ENCODE peak calls at places on chromosomes 12 and 14, in seven cellular contexts. One of them, this sample, is unnamed.
A peak's percentile ranks its signal among the peaks of the same experiment; 100 is the strongest.

GRCh38 chr12:70692681-70693288 is 55.6 kb upstream of the PTPRB start:
- DNase-seq in IMR-90: peak; percentile 29
- DNase-seq in HFFc6: peak; percentile 41
- DNase-seq in CD4-positive, alpha-beta T cell: no peak
- DNase-seq in K562: peak; percentile 32
- DNase-seq in right atrium auricular region: no peak
- DNase-seq in GM12864: no peak
- DNase-seq in this sample: no peak

GRCh38 chr12:15634010-15634676 is 155.0 kb downstream of the EPS8 start:
- DNase-seq in IMR-90: peak; percentile 70
- DNase-seq in HFFc6: peak; percentile 43
- DNase-seq in CD4-positive, alpha-beta T cell: no peak
- DNase-seq in K562: no peak
- DNase-seq in right atrium auricular region: no peak
- DNase-seq in GM12864: no peak
- DNase-seq in this sample: no peak

GRCh38 chr12:132006056-132006680 is 56.4 kb downstream of the EP400 start:
- DNase-seq in IMR-90: peak; percentile 15
- DNase-seq in HFFc6: no peak
- DNase-seq in CD4-positive, alpha-beta T cell: no peak
- DNase-seq in K562: no peak
- DNase-seq in right atrium auricular region: no peak
- DNase-seq in GM12864: no peak
- DNase-seq in this sample: no peak

GRCh38 chr12:30514666-30515065 is 181.0 kb downstream of the IPO8 start:
- DNase-seq in IMR-90: no peak
- DNase-seq in HFFc6: no peak
- DNase-seq in CD4-positive, alpha-beta T cell: no peak
- DNase-seq in K562: no peak
- DNase-seq in right atrium auricular region: no peak
- DNase-seq in GM12864: no peak
- DNase-seq in this sample: no peak

GRCh38 chr12:128867466-128867865 is 14.2 kb downstream of the GLT1D1 start:
- DNase-seq in IMR-90: no peak
- DNase-seq in HFFc6: no peak
- DNase-seq in CD4-positive, alpha-beta T cell: no peak
- DNase-seq in K562: no peak
- DNase-seq in right atrium auricular region: no peak
- DNase-seq in GM12864: no peak
- DNase-seq in this sample: no peak

GRCh38 chr14:54002653-54003052 is 46.0 kb upstream of the BMP4 start:
- DNase-seq in IMR-90: peak; percentile 74
- DNase-seq in HFFc6: peak; percentile 60
- DNase-seq in CD4-positive, alpha-beta T cell: no peak
- DNase-seq in K562: no peak
- DNase-seq in right atrium auricular region: no peak
- DNase-seq in GM12864: no peak
- DNase-seq in this sample: no peak

GRCh38 chr12:111024205-111024794 is 103.9 kb upstream of the MYL2 start:
- DNase-seq in IMR-90: peak; percentile 4
- DNase-seq in HFFc6: peak; percentile 7
- DNase-seq in CD4-positive, alpha-beta T cell: peak; percentile 42
- DNase-seq in K562: peak; percentile 77
- DNase-seq in right atrium auricular region: no peak
- DNase-seq in GM12864: no peak
- DNase-seq in this sample: no peak

GRCh38 chr14:61388173-61388975 is 67.0 kb downstream of the PRKCH start:
- DNase-seq in IMR-90: no peak
- DNase-seq in HFFc6: no peak
- DNase-seq in CD4-positive, alpha-beta T cell: no peak
- DNase-seq in K562: no peak
- DNase-seq in right atrium auricular region: no peak
- DNase-seq in GM12864: peak; percentile 57
- DNase-seq in this sample: no peak

GRCh38 chr12:104063712-104064030 is 660 bp upstream of the HCFC2 start:
- DNase-seq in IMR-90: peak; percentile 61
- DNase-seq in HFFc6: peak; percentile 23
- DNase-seq in CD4-positive, alpha-beta T cell: no peak
- DNase-seq in K562: peak; percentile 16
- DNase-seq in right atrium auricular region: no peak
- DNase-seq in GM12864: no peak
- DNase-seq in this sample: no peak

GRCh38 chr14:81418057-81418790 is 18.1 kb upstream of the STON2 start:
- DNase-seq in IMR-90: no peak
- DNase-seq in HFFc6: no peak
- DNase-seq in CD4-positive, alpha-beta T cell: no peak
- DNase-seq in K562: no peak
- DNase-seq in right atrium auricular region: no peak
- DNase-seq in GM12864: no peak
- DNase-seq in this sample: no peak

GRCh38 chr12:71877335-71878121 is 38.0 kb downstream of the TBC1D15 start:
- DNase-seq in IMR-90: no peak
- DNase-seq in HFFc6: no peak
- DNase-seq in CD4-positive, alpha-beta T cell: no peak
- DNase-seq in K562: peak; percentile 22
- DNase-seq in right atrium auricular region: no peak
- DNase-seq in GM12864: no peak
- DNase-seq in this sample: no peak

GRCh38 chr12:109833307-109834189 is at the start of gene TRPV4:
- DNase-seq in IMR-90: peak; percentile 23
- DNase-seq in HFFc6: no peak
- DNase-seq in CD4-positive, alpha-beta T cell: no peak
- DNase-seq in K562: peak; percentile 35
- DNase-seq in right atrium auricular region: no peak
- DNase-seq in GM12864: no peak
- DNase-seq in this sample: no peak

GRCh38 chr14:52269100-52269499 is 1.6 kb downstream of the PTGDR start:
- DNase-seq in IMR-90: no peak
- DNase-seq in HFFc6: no peak
- DNase-seq in CD4-positive, alpha-beta T cell: no peak
- DNase-seq in K562: no peak
- DNase-seq in right atrium auricular region: no peak
- DNase-seq in GM12864: no peak
- DNase-seq in this sample: no peak

GRCh38 chr12:120394483-120395367 is 25.8 kb upstream of the MSI1 start:
- DNase-seq in IMR-90: no peak
- DNase-seq in HFFc6: no peak
- DNase-seq in CD4-positive, alpha-beta T cell: no peak
- DNase-seq in K562: no peak
- DNase-seq in right atrium auricular region: no peak
- DNase-seq in GM12864: no peak
- DNase-seq in this sample: no peak

GRCh38 chr12:69131073-69131472 is 108.3 kb upstream of the CPSF6 start:
- DNase-seq in IMR-90: no peak
- DNase-seq in HFFc6: no peak
- DNase-seq in CD4-positive, alpha-beta T cell: no peak
- DNase-seq in K562: no peak
- DNase-seq in right atrium auricular region: no peak
- DNase-seq in GM12864: no peak
- DNase-seq in this sample: no peak

GRCh38 chr12:1716911-1717310 is 26.0 kb downstream of the ADIPOR2 start:
- DNase-seq in IMR-90: peak; percentile 65
- DNase-seq in HFFc6: no peak
- DNase-seq in CD4-positive, alpha-beta T cell: no peak
- DNase-seq in K562: no peak
- DNase-seq in right atrium auricular region: no peak
- DNase-seq in GM12864: no peak
- DNase-seq in this sample: no peak

GRCh38 chr14:89504602-89505320 is 87.7 kb upstream of the FOXN3 start:
- DNase-seq in IMR-90: peak; percentile 84
- DNase-seq in HFFc6: peak; percentile 73
- DNase-seq in CD4-positive, alpha-beta T cell: no peak
- DNase-seq in K562: no peak
- DNase-seq in right atrium auricular region: no peak
- DNase-seq in GM12864: no peak
- DNase-seq in this sample: no peak

GRCh38 chr14:41605550-41606248 is 977 bp upstream of the LRFN5 start:
- DNase-seq in IMR-90: peak; percentile 46
- DNase-seq in HFFc6: no peak
- DNase-seq in CD4-positive, alpha-beta T cell: no peak
- DNase-seq in K562: no peak
- DNase-seq in right atrium auricular region: no peak
- DNase-seq in GM12864: no peak
- DNase-seq in this sample: no peak

GRCh38 chr12:42691991-42692557 is 102.5 kb upstream of the PRICKLE1 start:
- DNase-seq in IMR-90: no peak
- DNase-seq in HFFc6: no peak
- DNase-seq in CD4-positive, alpha-beta T cell: no peak
- DNase-seq in K562: no peak
- DNase-seq in right atrium auricular region: no peak
- DNase-seq in GM12864: no peak
- DNase-seq in this sample: no peak

GRCh38 chr12:129193263-129193871 is 340.1 kb downstream of the GLT1D1 start:
- DNase-seq in IMR-90: no peak
- DNase-seq in HFFc6: no peak
- DNase-seq in CD4-positive, alpha-beta T cell: no peak
- DNase-seq in K562: peak; percentile 57
- DNase-seq in right atrium auricular region: no peak
- DNase-seq in GM12864: peak; percentile 4
- DNase-seq in this sample: no peak

GRCh38 chr14:75459099-75459741 is 31.4 kb downstream of the JDP2 start:
- DNase-seq in IMR-90: no peak
- DNase-seq in HFFc6: no peak
- DNase-seq in CD4-positive, alpha-beta T cell: no peak
- DNase-seq in K562: no peak
- DNase-seq in right atrium auricular region: peak; percentile 74
- DNase-seq in GM12864: no peak
- DNase-seq in this sample: no peak

GRCh38 chr14:103734081-103734888 is 18.7 kb downstream of the ZFYVE21 start:
- DNase-seq in IMR-90: no peak
- DNase-seq in HFFc6: no peak
- DNase-seq in CD4-positive, alpha-beta T cell: no peak
- DNase-seq in K562: no peak
- DNase-seq in right atrium auricular region: no peak
- DNase-seq in GM12864: no peak
- DNase-seq in this sample: no peak

GRCh38 chr12:99709619-99710018 is 62.1 kb downstream of the GARIN6 start:
- DNase-seq in IMR-90: no peak
- DNase-seq in HFFc6: no peak
- DNase-seq in CD4-positive, alpha-beta T cell: no peak
- DNase-seq in K562: no peak
- DNase-seq in right atrium auricular region: no peak
- DNase-seq in GM12864: no peak
- DNase-seq in this sample: no peak

GRCh38 chr12:54977155-54977554 is 7.4 kb downstream of the TESPA1 start:
- DNase-seq in IMR-90: peak; percentile 56
- DNase-seq in HFFc6: peak; percentile 81
- DNase-seq in CD4-positive, alpha-beta T cell: no peak
- DNase-seq in K562: no peak
- DNase-seq in right atrium auricular region: no peak
- DNase-seq in GM12864: no peak
- DNase-seq in this sample: no peak

GRCh38 chr12:12562585-12563245 is at the start of gene DUSP16:
- DNase-seq in IMR-90: peak; percentile 95
- DNase-seq in HFFc6: peak; percentile 94
- DNase-seq in CD4-positive, alpha-beta T cell: peak; percentile 59
- DNase-seq in K562: peak; percentile 87
- DNase-seq in right atrium auricular region: peak; percentile 94
- DNase-seq in GM12864: no peak
- DNase-seq in this sample: peak; percentile 95
- TF ChIP-seq CTCF in IMR-90: peak; percentile 14
- TF ChIP-seq CTCF in HFFc6: no peak
- TF ChIP-seq CTCF in CD4-positive, alpha-beta T cell: no peak
- TF ChIP-seq CTCF in K562: peak; percentile 27
- TF ChIP-seq CTCF in right atrium auricular region: no peak
- TF ChIP-seq CTCF in GM12864: no peak
- TF ChIP-seq CTCF in this sample: peak; percentile 28

GRCh38 chr12:2902287-2902880 is 11.7 kb downstream of the TULP3 start:
- DNase-seq in IMR-90: peak; percentile 50
- DNase-seq in HFFc6: no peak
- DNase-seq in CD4-positive, alpha-beta T cell: no peak
- DNase-seq in K562: peak; percentile 21
- DNase-seq in right atrium auricular region: no peak
- DNase-seq in GM12864: no peak
- DNase-seq in this sample: no peak
- TF ChIP-seq CTCF in IMR-90: no peak
- TF ChIP-seq CTCF in HFFc6: no peak
- TF ChIP-seq CTCF in CD4-positive, alpha-beta T cell: no peak
- TF ChIP-seq CTCF in K562: no peak
- TF ChIP-seq CTCF in right atrium auricular region: no peak
- TF ChIP-seq CTCF in GM12864: no peak
- TF ChIP-seq CTCF in this sample: no peak

GRCh38 chr12:56271031-56271430 is 4.3 kb downstream of the COQ10A start:
- DNase-seq in IMR-90: peak; percentile 31
- DNase-seq in HFFc6: peak; percentile 35
- DNase-seq in CD4-positive, alpha-beta T cell: no peak
- DNase-seq in K562: peak; percentile 53
- DNase-seq in right atrium auricular region: no peak
- DNase-seq in GM12864: no peak
- DNase-seq in this sample: no peak
- TF ChIP-seq CTCF in IMR-90: peak; percentile 44
- TF ChIP-seq CTCF in HFFc6: peak; percentile 69
- TF ChIP-seq CTCF in CD4-positive, alpha-beta T cell: no peak
- TF ChIP-seq CTCF in K562: peak; percentile 63
- TF ChIP-seq CTCF in right atrium auricular region: no peak
- TF ChIP-seq CTCF in GM12864: peak; percentile 50
- TF ChIP-seq CTCF in this sample: peak; percentile 46

GRCh38 chr12:6962285-6963015 is 8.0 kb downstream of the PHB2 start:
- DNase-seq in IMR-90: no peak
- DNase-seq in HFFc6: no peak
- DNase-seq in CD4-positive, alpha-beta T cell: no peak
- DNase-seq in K562: no peak
- DNase-seq in right atrium auricular region: no peak
- DNase-seq in GM12864: no peak
- DNase-seq in this sample: no peak

GRCh38 chr12:6960291-6961277 is 9.4 kb downstream of the PTPN6 start:
- DNase-seq in IMR-90: peak; percentile 38
- DNase-seq in HFFc6: peak; percentile 52
- DNase-seq in CD4-positive, alpha-beta T cell: no peak
- DNase-seq in K562: no peak
- DNase-seq in right atrium auricular region: no peak
- DNase-seq in GM12864: no peak
- DNase-seq in this sample: no peak

GRCh38 chr12:6961278-6961694 is 9.2 kb downstream of the PHB2 start:
- DNase-seq in IMR-90: no peak
- DNase-seq in HFFc6: no peak
- DNase-seq in CD4-positive, alpha-beta T cell: peak; percentile 88
- DNase-seq in K562: peak; percentile 51
- DNase-seq in right atrium auricular region: peak; percentile 79
- DNase-seq in GM12864: no peak
- DNase-seq in this sample: no peak

GRCh38 chr12:6963016-6963731 is 7.3 kb downstream of the PHB2 start:
- DNase-seq in IMR-90: no peak
- DNase-seq in HFFc6: no peak
- DNase-seq in CD4-positive, alpha-beta T cell: no peak
- DNase-seq in K562: no peak
- DNase-seq in right atrium auricular region: no peak
- DNase-seq in GM12864: no peak
- DNase-seq in this sample: no peak

DNA sequence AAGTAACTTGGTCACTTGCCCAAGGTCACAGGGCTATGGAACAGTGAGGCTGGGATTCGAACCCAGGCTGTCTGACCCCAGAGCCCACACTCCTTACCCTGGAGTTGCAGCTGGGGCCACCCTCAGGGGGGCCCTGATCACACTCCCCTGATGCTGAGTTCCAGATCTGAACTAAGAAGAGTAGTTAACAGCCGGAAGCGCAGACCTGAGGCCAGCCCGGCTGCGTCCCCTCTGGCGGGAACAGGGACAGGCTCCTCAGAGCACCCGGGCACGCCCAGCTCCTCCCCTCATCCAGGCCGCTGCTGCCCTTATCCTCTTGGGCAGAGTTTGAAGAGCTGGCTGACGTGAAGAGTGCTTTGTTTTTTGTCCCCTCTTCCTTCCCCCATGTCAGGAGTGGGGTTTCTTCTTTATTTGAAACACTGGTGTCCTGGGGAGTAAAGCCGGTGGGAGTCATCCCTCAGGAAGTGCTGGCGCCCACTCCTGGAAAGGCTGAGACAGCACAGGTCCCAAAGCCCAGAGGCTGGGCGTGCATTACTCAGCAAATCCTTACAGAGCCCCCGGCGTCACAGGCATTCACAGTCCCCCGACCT is 8.7 kb downstream of the PHB2 start:
- DNase-seq in IMR-90: peak; percentile 77
- DNase-seq in HFFc6: peak; percentile 45
- DNase-seq in CD4-positive, alpha-beta T cell: no peak
- DNase-seq in K562: peak; percentile 82
- DNase-seq in right atrium auricular region: peak; percentile 86
- DNase-seq in GM12864: no peak
- DNase-seq in this sample: no peak
- TF ChIP-seq CTCF in IMR-90: peak; percentile 64
- TF ChIP-seq CTCF in HFFc6: peak; percentile 71
- TF ChIP-seq CTCF in CD4-positive, alpha-beta T cell: no peak
- TF ChIP-seq CTCF in K562: peak; percentile 68
- TF ChIP-seq CTCF in right atrium auricular region: peak; percentile 41
- TF ChIP-seq CTCF in GM12864: peak; percentile 50
- TF ChIP-seq CTCF in this sample: peak; percentile 60

This sample was measured in osteocyte.